ENCODE peak calls at places on chromosomes 5 and 9, in four cellular contexts. P is ovary, Z is heart left ventricle, W is breast epithelium. S is an unnamed sample. For H3K27me3 and H3K36me3, the result is how much of the 10 kb centered on the place peaks cover.

GRCh38 chr5:55114061-55114460 is 11.6 kb downstream of the GZMA start:
- DNase-seq in P (no peak), Z (no peak), W (no peak), S (no peak)

GRCh38 chr5:30849801-30850370 is 343.6 kb upstream of the CDH6 start:
- DNase-seq in P (no peak), Z (no peak), W (no peak), S (no peak)

GRCh38 chr5:27308151-27308550 is 269.8 kb upstream of the CDH9 start:
- DNase-seq in P (no peak), Z (no peak), W (no peak), S (no peak)

GRCh38 chr5:59390074-59390659 is 503.4 kb downstream of the PDE4D start:
- DNase-seq in P (no peak), Z (no peak), W (no peak), S (no peak)

GRCh38 chr9:88979021-88979420 is 12.2 kb upstream of the S1PR3 start:
- DNase-seq in P (no peak), Z (peak), W (peak), S (peak)

GRCh38 chr5:123371575-123372179 is 51.5 kb downstream of the CEP120 start:
- DNase-seq in P (peak), Z (peak), W (no peak), S (peak)

GRCh38 chr5:5342784-5343183 is 79.7 kb upstream of the ICE1 start:
- DNase-seq in P (no peak), Z (no peak), W (no peak), S (no peak)

GRCh38 chr5:132813599-132814440 is 718 bp downstream of the SOWAHA start:
- DNase-seq in P (peak), Z (peak), W (no peak), S (peak)

GRCh38 chr9:97900738-97901565 is 21.3 kb downstream of the TRMO start:
- DNase-seq in P (no peak), Z (no peak), W (no peak), S (no peak)

GRCh38 chr5:150266807-150267408 is 22.7 kb downstream of the CAMK2A start:
- DNase-seq in P (no peak), Z (no peak), W (no peak), S (no peak)

GRCh38 chr5:135934939-135935338 is 19.8 kb downstream of the LECT2 start:
- DNase-seq in P (no peak), Z (no peak), W (no peak), S (no peak)

GRCh38 chr5:135930029-135930948 is 24.5 kb downstream of the LECT2 start:
- DNase-seq in P (no peak), Z (no peak), W (no peak), S (peak)

DNA sequence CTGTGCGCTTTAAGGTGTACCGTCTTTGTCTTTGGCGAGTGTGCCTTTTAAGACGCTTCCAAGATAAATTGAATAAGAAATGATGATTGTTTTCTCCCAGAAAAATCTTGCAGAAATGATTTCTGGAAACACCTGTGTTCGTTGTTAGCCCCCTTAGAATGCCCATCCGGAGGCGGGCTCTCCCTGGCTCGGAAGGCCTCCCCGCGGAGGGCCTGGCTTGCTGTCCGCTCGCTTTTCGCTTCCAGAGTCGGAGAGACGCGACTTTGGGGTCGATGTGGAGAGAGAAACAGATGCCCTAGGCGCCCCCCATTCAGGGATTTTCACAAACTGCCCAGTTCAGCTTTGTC is 23.9 kb downstream of the LECT2 start:
- DNase-seq in P (no peak), Z (no peak), W (no peak), S (no peak)
- H3K4me3 ChIP-seq in P (no peak), Z (no peak), W (no peak), S (no peak)

DNA sequence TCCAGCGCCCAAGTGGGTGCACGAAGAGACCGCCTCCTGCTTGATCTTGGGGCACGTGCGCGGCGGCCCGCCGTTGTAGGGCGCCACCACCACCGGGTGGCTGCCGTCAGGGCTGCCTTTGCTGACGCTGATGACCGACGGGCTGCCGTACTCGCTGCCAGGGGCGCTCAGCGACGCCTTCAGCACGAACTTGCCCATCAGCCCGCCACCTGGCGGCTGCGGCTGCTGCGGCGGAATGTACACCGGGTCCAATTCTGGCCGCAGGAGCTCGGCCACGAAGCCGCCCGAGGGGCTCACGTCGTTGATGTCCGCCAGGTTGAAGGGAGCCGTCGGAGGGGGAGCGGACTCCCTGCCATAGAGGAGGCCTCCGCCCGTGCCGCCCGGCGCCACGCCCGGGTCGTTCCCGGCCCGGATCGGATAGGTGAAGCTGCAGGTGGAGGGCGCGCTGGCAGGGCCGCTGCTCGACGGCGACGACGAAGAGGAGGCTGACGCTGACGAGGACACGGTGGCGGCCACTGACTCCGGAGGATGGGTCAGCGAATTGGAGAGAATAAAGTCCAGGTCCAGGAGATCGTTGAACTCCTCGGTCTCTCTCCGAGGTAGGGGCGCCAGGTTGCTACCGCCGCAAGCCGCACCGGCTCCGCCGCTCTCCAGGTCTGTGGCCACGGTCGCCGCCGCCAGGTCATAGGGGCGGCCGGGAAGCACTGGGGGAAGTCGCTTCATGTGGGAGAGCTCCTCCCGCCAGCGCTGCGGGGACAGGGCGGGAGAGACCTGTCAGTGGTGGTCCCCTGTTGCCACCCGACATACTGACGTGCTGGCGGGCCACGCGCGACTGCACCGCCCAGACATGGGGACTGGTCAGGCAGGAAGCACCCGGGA is 1.8 kb downstream of the KLF4 start:
- DNase-seq in P (peak), Z (peak), W (peak), S (peak)
- H3K27me3 ChIP-seq in P (under half), Z (under half), W (under half), S (under half)

GRCh38 chr5:179606071-179606909 is 17.2 kb downstream of the HNRNPH1 start:
- DNase-seq in P (peak), Z (no peak), W (no peak), S (no peak)
- H3K36me3 ChIP-seq in P (under half), Z (half or more), W (under half), S (under half)

DNA sequence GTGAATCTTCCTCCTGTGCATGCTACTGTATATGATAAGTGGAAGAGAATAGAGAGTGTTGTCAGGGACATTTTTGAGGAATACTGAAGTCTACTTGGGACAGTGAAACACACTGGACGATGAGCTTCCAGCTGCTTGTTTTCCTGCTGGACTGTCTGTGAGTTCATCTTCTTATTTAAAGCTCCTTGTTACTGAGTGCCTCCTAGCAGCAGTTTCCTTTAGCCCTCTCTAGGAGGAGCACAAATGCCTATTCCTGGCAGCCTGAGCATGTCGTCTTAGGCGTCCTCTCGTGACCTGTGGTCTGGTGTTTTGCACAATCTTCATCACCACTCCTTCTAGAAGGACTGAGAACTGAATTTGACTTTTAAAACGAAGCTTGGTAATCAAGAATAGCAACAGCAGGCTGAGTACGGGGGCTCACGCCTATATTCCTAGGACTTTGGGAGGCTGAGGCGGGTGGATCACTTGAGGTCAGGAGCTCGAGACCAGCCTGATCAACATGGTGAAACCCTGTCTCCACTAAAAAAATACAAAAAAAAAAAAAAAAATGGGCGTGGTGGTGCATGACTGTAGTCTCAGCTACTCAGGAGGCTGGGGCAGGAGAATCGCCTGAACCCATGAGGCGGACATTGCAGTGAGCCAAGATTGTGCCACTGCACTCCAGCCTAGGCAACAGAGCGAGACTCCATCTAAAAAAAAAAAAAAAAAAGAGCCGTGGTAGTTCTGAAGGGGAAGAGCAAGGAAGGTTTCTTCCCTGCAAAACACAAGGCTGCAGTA is 44.0 kb downstream of the ANKRD33B start:
- DNase-seq in P (no peak), Z (peak), W (no peak), S (peak)
- H3K4me3 ChIP-seq in P (no peak), Z (peak), W (no peak), S (peak)

GRCh38 chr9:95484225-95484624 is 32.5 kb downstream of the PTCH1 start:
- DNase-seq in P (no peak), Z (no peak), W (no peak), S (no peak)
- H3K27me3 ChIP-seq in P (under half), Z (under half), W (under half), S (under half)

DNA sequence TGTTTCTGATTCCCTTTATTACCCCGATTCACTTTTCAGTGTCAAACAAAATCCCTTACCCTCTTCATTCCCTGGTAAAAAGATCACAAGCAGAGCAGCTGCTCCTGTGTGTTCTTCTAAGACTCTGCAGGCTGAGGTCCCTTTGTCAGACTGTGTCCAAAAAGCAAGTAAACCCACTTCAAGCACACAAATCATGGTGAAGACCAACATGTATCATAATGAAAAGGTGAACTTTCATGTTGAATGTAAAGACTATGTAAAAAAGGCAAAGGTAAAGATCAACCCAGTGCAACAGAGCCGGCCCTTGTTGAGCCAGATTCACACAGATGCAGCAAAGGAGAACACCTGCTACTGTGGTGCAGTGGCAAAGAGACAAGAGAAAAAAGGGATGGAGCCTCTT is 34.5 kb downstream of the CREBRF start:
- DNase-seq in P (no peak), Z (no peak), W (no peak), S (no peak)
- H3K36me3 ChIP-seq in P (under half), Z (half or more), W (under half), S (half or more)

DNA sequence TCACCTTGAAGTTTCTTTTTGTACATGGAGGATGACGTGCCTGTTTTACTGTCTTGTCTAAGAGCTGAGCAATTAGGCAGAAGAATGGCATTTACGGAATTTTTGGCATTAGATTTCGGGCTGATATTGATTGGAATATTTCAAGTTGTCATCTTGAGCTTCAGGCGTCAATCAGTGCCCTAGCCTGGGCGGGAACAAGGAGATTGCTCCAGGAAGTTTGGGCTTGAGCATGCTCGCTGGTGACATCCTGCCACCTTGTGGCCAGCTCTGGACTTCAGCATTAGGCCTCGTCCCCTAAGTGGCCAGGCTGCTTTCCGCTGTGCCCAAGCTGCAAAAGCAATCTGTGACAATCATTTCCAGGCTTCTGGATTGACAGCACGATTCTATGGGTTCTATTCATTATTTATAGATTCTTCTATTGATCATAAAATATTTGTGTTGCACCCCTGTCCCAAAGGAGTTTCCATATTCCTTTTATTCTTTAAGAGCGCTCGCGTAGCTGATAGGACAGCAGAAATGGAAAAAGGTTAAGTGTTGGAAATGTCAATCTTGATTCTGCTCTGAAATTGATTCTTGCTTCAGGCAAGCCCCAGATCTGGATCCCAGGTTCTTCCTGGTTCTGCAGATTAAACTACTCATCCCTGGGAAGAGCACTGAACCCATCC is 79.3 kb downstream of the SLC28A3 start:
- DNase-seq in P (peak), Z (peak), W (peak), S (peak)
- H3K4me3 ChIP-seq in P (no peak), Z (peak), W (peak), S (peak)

GRCh38 chr5:234450-234849 is 16.3 kb downstream of the SDHA start:
- DNase-seq in P (no peak), Z (no peak), W (no peak), S (no peak)
- H3K27me3 ChIP-seq in P (under half), Z (under half), W (under half), S (under half)

S was measured in psoas muscle.